ENCODE peak calls at places on chromosomes 7 and 10, in nine cellular contexts. Z, W, X, F, Y, Q, B, J and S are unnamed samples. For H3K4me1, the result is how much of the 10 kb centered on the place peaks cover.

GRCh38 chr7:149753370-149754233 is 19.8 kb downstream of the ZNF467 start:
- DNase-seq in Z (peak), W (peak), X (peak), F (no peak), Y (peak), Q (peak), B (peak), J (no peak), S (peak)

GRCh38 chr10:111525696-111526095 is 448.9 kb downstream of the ADRA2A start:
- DNase-seq in Z (no peak), W (no peak), X (no peak), F (no peak), Y (no peak), Q (no peak), B (no peak), J (no peak), S (no peak)

GRCh38 chr10:132634947-132635271 is 97.3 kb downstream of the INPP5A start:
- DNase-seq in Z (no peak), W (no peak), X (no peak), F (no peak), Y (no peak), Q (no peak), B (no peak), J (no peak), S (no peak)

GRCh38 chr7:36090976-36091375 is 62.1 kb upstream of the EEPD1 start:
- DNase-seq in Z (no peak), W (peak), X (no peak), F (no peak), Y (no peak), Q (no peak), B (no peak), J (no peak), S (no peak)

GRCh38 chr7:107025449-107026103 is 18.9 kb upstream of the PRKAR2B start:
- DNase-seq in Z (no peak), W (no peak), X (no peak), F (no peak), Y (no peak), Q (no peak), B (peak), J (no peak), S (no peak)

GRCh38 chr7:11434371-11434770 is 397.6 kb downstream of the THSD7A start:
- DNase-seq in Z (no peak), W (no peak), X (no peak), F (no peak), Y (no peak), Q (no peak), B (no peak), J (no peak), S (no peak)

GRCh38 chr10:25875555-25876165 is 58.4 kb upstream of the MYO3A start:
- DNase-seq in Z (peak), W (peak), X (peak), F (no peak), Y (peak), Q (peak), B (peak), J (peak), S (peak)

GRCh38 chr7:129169171-129169643 is 19.2 kb upstream of the SMO start:
- DNase-seq in Z (peak), W (no peak), X (peak), F (peak), Y (peak), Q (no peak), B (no peak), J (no peak), S (peak)

GRCh38 chr7:44177570-44178131 is 11.6 kb downstream of the GCK start:
- DNase-seq in Z (peak), W (peak), X (no peak), F (no peak), Y (no peak), Q (no peak), B (peak), J (no peak), S (peak)

GRCh38 chr10:33927347-33927746 is 592.9 kb upstream of the NRP1 start:
- DNase-seq in Z (no peak), W (no peak), X (no peak), F (no peak), Y (no peak), Q (no peak), B (no peak), J (no peak), S (peak)

GRCh38 chr10:105188737-105189463 is 547.8 kb downstream of the SORCS3 start:
- DNase-seq in Z (no peak), W (peak), X (no peak), F (no peak), Y (no peak), Q (no peak), B (no peak), J (no peak), S (no peak)

GRCh38 chr10:7054915-7055314 is 355.9 kb downstream of the SFMBT2 start:
- DNase-seq in Z (peak), W (peak), X (no peak), F (no peak), Y (peak), Q (no peak), B (peak), J (peak), S (peak)

GRCh38 chr7:7773334-7774308 is 55.2 kb upstream of the RPA3 start:
- DNase-seq in Z (no peak), W (no peak), X (no peak), F (no peak), Y (no peak), Q (no peak), B (no peak), J (peak), S (no peak)

GRCh38 chr10:6162589-6163356 is 40.0 kb upstream of the PFKFB3 start:
- DNase-seq in Z (no peak), W (no peak), X (peak), F (peak), Y (peak), Q (no peak), B (no peak), J (no peak), S (no peak)

GRCh38 chr7:150944066-150945042 is 33.8 kb downstream of the KCNH2 start:
- DNase-seq in Z (no peak), W (no peak), X (no peak), F (no peak), Y (no peak), Q (peak), B (no peak), J (no peak), S (no peak)

GRCh38 chr7:152674860-152675760 is 831 bp downstream of the XRCC2 start:
- DNase-seq in Z (peak), W (peak), X (no peak), F (no peak), Y (peak), Q (no peak), B (peak), J (peak), S (peak)

GRCh38 chr7:23477962-23478866 is 7.9 kb upstream of the IGF2BP3 start:
- DNase-seq in Z (no peak), W (no peak), X (no peak), F (no peak), Y (no peak), Q (no peak), B (no peak), J (no peak), S (no peak)

GRCh38 chr7:128352138-128352537 is 8.4 kb upstream of the RBM28 start:
- DNase-seq in Z (peak), W (no peak), X (no peak), F (peak), Y (peak), Q (peak), B (peak), J (no peak), S (no peak)

GRCh38 chr7:11636274-11636673 is 195.7 kb downstream of the THSD7A start:
- DNase-seq in Z (no peak), W (no peak), X (no peak), F (no peak), Y (peak), Q (no peak), B (no peak), J (no peak), S (no peak)

GRCh38 chr7:26198133-26198780 is 2.3 kb downstream of the HNRNPA2B1 start:
- DNase-seq in Z (peak), W (peak), X (peak), F (no peak), Y (peak), Q (no peak), B (no peak), J (peak), S (peak)

GRCh38 chr7:30563326-30563942 is 31.2 kb upstream of the GARS1 start:
- DNase-seq in Z (no peak), W (peak), X (no peak), F (no peak), Y (no peak), Q (peak), B (peak), J (no peak), S (no peak)

GRCh38 chr7:44064791-44065430 is 456 bp downstream of the PGAM2 start:
- DNase-seq in Z (peak), W (no peak), X (no peak), F (no peak), Y (peak), Q (peak), B (no peak), J (no peak), S (no peak)

GRCh38 chr7:428387-428786 is 91.3 kb downstream of the PDGFA start:
- DNase-seq in Z (no peak), W (no peak), X (no peak), F (no peak), Y (no peak), Q (no peak), B (no peak), J (no peak), S (no peak)

GRCh38 chr10:24255907-24256306 is 47.0 kb downstream of the KIAA1217 start:
- DNase-seq in Z (peak), W (peak), X (no peak), F (no peak), Y (no peak), Q (no peak), B (no peak), J (no peak), S (peak)

GRCh38 chr7:115352375-115352774 is 430.5 kb downstream of the MDFIC start:
- DNase-seq in Z (no peak), W (peak), X (no peak), F (no peak), Y (no peak), Q (no peak), B (peak), J (no peak), S (peak)
- TF ChIP-seq CTCF in Z (no peak), W (no peak), X (no peak), F (no peak), Y (no peak), Q (no peak), B (no peak), J (no peak), S (no peak)

GRCh38 chr10:71244638-71245419 is 32.5 kb downstream of the UNC5B start:
- DNase-seq in Z (no peak), W (no peak), X (no peak), F (peak), Y (no peak), Q (peak), B (peak), J (no peak), S (peak)

GRCh38 chr10:71241899-71242620 is 29.7 kb downstream of the UNC5B start:
- DNase-seq in Z (no peak), W (no peak), X (no peak), F (no peak), Y (no peak), Q (no peak), B (no peak), J (no peak), S (no peak)

GRCh38 chr10:71245420-71246325 is 33.3 kb downstream of the UNC5B start:
- DNase-seq in Z (no peak), W (no peak), X (no peak), F (no peak), Y (no peak), Q (no peak), B (no peak), J (no peak), S (no peak)

GRCh38 chr10:71242621-71243009 is 30.2 kb downstream of the UNC5B start:
- DNase-seq in Z (no peak), W (no peak), X (no peak), F (no peak), Y (peak), Q (no peak), B (no peak), J (no peak), S (no peak)

GRCh38 chr10:71243756-71244637 is 31.6 kb downstream of the UNC5B start:
- DNase-seq in Z (no peak), W (peak), X (peak), F (no peak), Y (no peak), Q (peak), B (peak), J (no peak), S (no peak)
- H3K4me1 ChIP-seq in Z (under half), W (under half), X (under half), F (under half), Y (under half), Q (half or more), B (under half), J (under half), S (under half)

GRCh38 chr10:122555431-122555830 is 5.1 kb upstream of the DMBT1 start:
- DNase-seq in Z (no peak), W (no peak), X (no peak), F (no peak), Y (no peak), Q (no peak), B (no peak), J (no peak), S (no peak)
- TF ChIP-seq CTCF in Z (no peak), W (no peak), X (no peak), F (no peak), Y (no peak), Q (no peak), B (no peak), J (no peak), S (no peak)

GRCh38 chr10:124150189-124150806 is 56.9 kb upstream of the CHST15 start:
- DNase-seq in Z (peak), W (no peak), X (no peak), F (no peak), Y (no peak), Q (no peak), B (no peak), J (no peak), S (no peak)
- H3K4me1 ChIP-seq in Z (under half), W (under half), X (under half), F (under half), Y (under half), Q (under half), B (under half), J (half or more), S (under half)